ENCODE peak calls at places on chromosomes 1 and 21, in five cellular contexts. One of them, this sample, is unnamed.

GRCh38 chr1:59146651-59147358 is 150.1 kb upstream of the FGGY start:
- DNase-seq in IMR-90: peak
- DNase-seq in colonic mucosa: peak
- DNase-seq in astrocyte of the spinal cord: peak
- DNase-seq in mucosa of descending colon: peak
- DNase-seq in this sample: peak

GRCh38 chr1:202576816-202577215 is 133.4 kb downstream of the SYT2 start:
- DNase-seq in IMR-90: peak
- DNase-seq in colonic mucosa: no peak
- DNase-seq in astrocyte of the spinal cord: peak
- DNase-seq in mucosa of descending colon: no peak
- DNase-seq in this sample: no peak

GRCh38 chr1:63063367-63063766 is 259.0 kb upstream of the FOXD3 start:
- DNase-seq in IMR-90: no peak
- DNase-seq in colonic mucosa: peak
- DNase-seq in astrocyte of the spinal cord: no peak
- DNase-seq in mucosa of descending colon: no peak
- DNase-seq in this sample: no peak

GRCh38 chr1:57512386-57512785 is 88.5 kb upstream of the DAB1 start:
- DNase-seq in IMR-90: no peak
- DNase-seq in colonic mucosa: no peak
- DNase-seq in astrocyte of the spinal cord: no peak
- DNase-seq in mucosa of descending colon: no peak
- DNase-seq in this sample: no peak

GRCh38 chr1:226659136-226659535 is 79.9 kb downstream of the ITPKB start:
- DNase-seq in IMR-90: no peak
- DNase-seq in colonic mucosa: no peak
- DNase-seq in astrocyte of the spinal cord: no peak
- DNase-seq in mucosa of descending colon: peak
- DNase-seq in this sample: no peak

GRCh38 chr1:179883040-179883501 is 986 bp downstream of the TOR1AIP1 start:
- DNase-seq in IMR-90: no peak
- DNase-seq in colonic mucosa: no peak
- DNase-seq in astrocyte of the spinal cord: no peak
- DNase-seq in mucosa of descending colon: no peak
- DNase-seq in this sample: peak

GRCh38 chr1:65167544-65167943 is 19.5 kb downstream of the AK4 start:
- DNase-seq in IMR-90: no peak
- DNase-seq in colonic mucosa: no peak
- DNase-seq in astrocyte of the spinal cord: no peak
- DNase-seq in mucosa of descending colon: no peak
- DNase-seq in this sample: no peak

GRCh38 chr1:21334214-21335087 is 44.2 kb upstream of the ECE1 start:
- DNase-seq in IMR-90: peak
- DNase-seq in colonic mucosa: peak
- DNase-seq in astrocyte of the spinal cord: peak
- DNase-seq in mucosa of descending colon: peak
- DNase-seq in this sample: peak

GRCh38 chr1:198295975-198296374 is 139.2 kb downstream of the NEK7 start:
- DNase-seq in IMR-90: no peak
- DNase-seq in colonic mucosa: no peak
- DNase-seq in astrocyte of the spinal cord: no peak
- DNase-seq in mucosa of descending colon: no peak
- DNase-seq in this sample: no peak

GRCh38 chr1:16048573-16049189 is 5.1 kb downstream of the CLCNKB start:
- DNase-seq in IMR-90: no peak
- DNase-seq in colonic mucosa: peak
- DNase-seq in astrocyte of the spinal cord: peak
- DNase-seq in mucosa of descending colon: no peak
- DNase-seq in this sample: no peak

GRCh38 chr21:35853321-35853922 is 206.9 kb downstream of the SETD4 start:
- DNase-seq in IMR-90: peak
- DNase-seq in colonic mucosa: no peak
- DNase-seq in astrocyte of the spinal cord: no peak
- DNase-seq in mucosa of descending colon: no peak
- DNase-seq in this sample: no peak

GRCh38 chr1:78003882-78004718 is 639 bp upstream of the DNAJB4 start:
- DNase-seq in IMR-90: peak
- DNase-seq in colonic mucosa: peak
- DNase-seq in astrocyte of the spinal cord: peak
- DNase-seq in mucosa of descending colon: peak
- DNase-seq in this sample: peak

GRCh38 chr21:45306832-45307571 is 19.3 kb upstream of the POFUT2 start:
- DNase-seq in IMR-90: peak
- DNase-seq in colonic mucosa: peak
- DNase-seq in astrocyte of the spinal cord: peak
- DNase-seq in mucosa of descending colon: peak
- DNase-seq in this sample: no peak

GRCh38 chr21:36589352-36589971 is 109.5 kb upstream of the SIM2 start:
- DNase-seq in IMR-90: peak
- DNase-seq in colonic mucosa: peak
- DNase-seq in astrocyte of the spinal cord: no peak
- DNase-seq in mucosa of descending colon: no peak
- DNase-seq in this sample: peak

GRCh38 chr1:15432327-15432726 is 5.9 kb upstream of the CTRC start:
- DNase-seq in IMR-90: no peak
- DNase-seq in colonic mucosa: peak
- DNase-seq in astrocyte of the spinal cord: no peak
- DNase-seq in mucosa of descending colon: no peak
- DNase-seq in this sample: no peak

GRCh38 chr1:157360021-157360390 is 192.3 kb downstream of the FCRL5 start:
- DNase-seq in IMR-90: no peak
- DNase-seq in colonic mucosa: no peak
- DNase-seq in astrocyte of the spinal cord: no peak
- DNase-seq in mucosa of descending colon: no peak
- DNase-seq in this sample: no peak

GRCh38 chr1:157364612-157365011 is 187.7 kb downstream of the FCRL5 start:
- DNase-seq in IMR-90: no peak
- DNase-seq in colonic mucosa: no peak
- DNase-seq in astrocyte of the spinal cord: no peak
- DNase-seq in mucosa of descending colon: no peak
- DNase-seq in this sample: no peak

GRCh38 chr1:157367870-157368269 is 184.4 kb downstream of the FCRL5 start:
- DNase-seq in IMR-90: no peak
- DNase-seq in colonic mucosa: no peak
- DNase-seq in astrocyte of the spinal cord: no peak
- DNase-seq in mucosa of descending colon: no peak
- DNase-seq in this sample: no peak

GRCh38 chr1:157367091-157367739 is 185.1 kb downstream of the FCRL5 start:
- DNase-seq in IMR-90: no peak
- DNase-seq in colonic mucosa: no peak
- DNase-seq in astrocyte of the spinal cord: no peak
- DNase-seq in mucosa of descending colon: no peak
- DNase-seq in this sample: no peak

DNA sequence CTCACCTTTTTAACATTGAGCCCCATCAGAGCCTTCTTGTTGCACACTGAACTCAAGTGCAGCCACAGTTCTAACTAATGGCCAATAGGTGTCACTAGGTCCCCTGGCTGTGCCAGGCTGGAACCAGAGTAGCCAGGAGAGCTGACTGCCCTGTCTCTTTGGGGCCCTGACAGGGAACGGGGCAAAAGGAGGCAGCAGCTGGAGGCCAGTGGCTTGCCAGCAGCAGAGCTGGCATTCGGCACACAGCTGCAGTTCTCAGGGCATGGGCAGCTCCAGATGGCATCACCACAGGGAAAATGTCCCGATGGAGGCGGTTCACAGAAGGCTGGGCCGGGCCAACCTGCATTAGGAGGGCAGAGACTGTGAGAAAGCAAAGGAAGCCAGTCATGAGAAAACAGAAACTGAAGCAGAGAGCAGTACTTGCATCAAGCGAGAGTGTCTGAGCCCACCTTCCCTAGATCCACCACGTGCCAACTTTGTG is 188.6 kb downstream of the FCRL5 start:
- DNase-seq in IMR-90: peak
- DNase-seq in colonic mucosa: peak
- DNase-seq in astrocyte of the spinal cord: peak
- DNase-seq in mucosa of descending colon: peak
- DNase-seq in this sample: peak
- TF ChIP-seq CTCF in IMR-90: peak
- TF ChIP-seq CTCF in colonic mucosa: peak
- TF ChIP-seq CTCF in astrocyte of the spinal cord: peak
- TF ChIP-seq CTCF in mucosa of descending colon: peak
- TF ChIP-seq CTCF in this sample: peak

GRCh38 chr1:31515061-31515775 is 61.1 kb upstream of the TINAGL1 start:
- DNase-seq in IMR-90: no peak
- DNase-seq in colonic mucosa: no peak
- DNase-seq in astrocyte of the spinal cord: no peak
- DNase-seq in mucosa of descending colon: no peak
- DNase-seq in this sample: no peak

GRCh38 chr1:31515936-31516335 is 60.4 kb upstream of the TINAGL1 start:
- DNase-seq in IMR-90: no peak
- DNase-seq in colonic mucosa: no peak
- DNase-seq in astrocyte of the spinal cord: no peak
- DNase-seq in mucosa of descending colon: no peak
- DNase-seq in this sample: no peak

GRCh38 chr1:31521761-31522555 is 54.4 kb upstream of the TINAGL1 start:
- DNase-seq in IMR-90: no peak
- DNase-seq in colonic mucosa: no peak
- DNase-seq in astrocyte of the spinal cord: no peak
- DNase-seq in mucosa of descending colon: no peak
- DNase-seq in this sample: no peak

GRCh38 chr1:31514117-31514516 is 62.2 kb upstream of the TINAGL1 start:
- DNase-seq in IMR-90: no peak
- DNase-seq in colonic mucosa: no peak
- DNase-seq in astrocyte of the spinal cord: no peak
- DNase-seq in mucosa of descending colon: no peak
- DNase-seq in this sample: no peak

GRCh38 chr1:31517301-31517700 is 59.0 kb upstream of the TINAGL1 start:
- DNase-seq in IMR-90: no peak
- DNase-seq in colonic mucosa: no peak
- DNase-seq in astrocyte of the spinal cord: no peak
- DNase-seq in mucosa of descending colon: no peak
- DNase-seq in this sample: no peak
- TF ChIP-seq CTCF in IMR-90: no peak
- TF ChIP-seq CTCF in colonic mucosa: no peak
- TF ChIP-seq CTCF in astrocyte of the spinal cord: no peak
- TF ChIP-seq CTCF in mucosa of descending colon: no peak
- TF ChIP-seq CTCF in this sample: no peak

GRCh38 chr1:216670118-216670870 is 52.9 kb downstream of the ESRRG start:
- DNase-seq in IMR-90: peak
- DNase-seq in colonic mucosa: no peak
- DNase-seq in astrocyte of the spinal cord: peak
- DNase-seq in mucosa of descending colon: no peak
- DNase-seq in this sample: no peak
- TF ChIP-seq CTCF in IMR-90: no peak
- TF ChIP-seq CTCF in colonic mucosa: no peak
- TF ChIP-seq CTCF in astrocyte of the spinal cord: peak
- TF ChIP-seq CTCF in mucosa of descending colon: no peak
- TF ChIP-seq CTCF in this sample: no peak

GRCh38 chr21:27021046-27021445 is 54.2 kb upstream of the ADAMTS5 start:
- DNase-seq in IMR-90: no peak
- DNase-seq in colonic mucosa: no peak
- DNase-seq in astrocyte of the spinal cord: no peak
- DNase-seq in mucosa of descending colon: no peak
- DNase-seq in this sample: no peak
- TF ChIP-seq CTCF in IMR-90: no peak
- TF ChIP-seq CTCF in colonic mucosa: no peak
- TF ChIP-seq CTCF in astrocyte of the spinal cord: no peak
- TF ChIP-seq CTCF in mucosa of descending colon: no peak
- TF ChIP-seq CTCF in this sample: no peak

GRCh38 chr1:223628858-223629257 is 36.6 kb downstream of the CAPN8 start:
- DNase-seq in IMR-90: no peak
- DNase-seq in colonic mucosa: no peak
- DNase-seq in astrocyte of the spinal cord: no peak
- DNase-seq in mucosa of descending colon: no peak
- DNase-seq in this sample: no peak

GRCh38 chr1:223631367-223631977 is 34.0 kb downstream of the CAPN8 start:
- DNase-seq in IMR-90: peak
- DNase-seq in colonic mucosa: no peak
- DNase-seq in astrocyte of the spinal cord: peak
- DNase-seq in mucosa of descending colon: no peak
- DNase-seq in this sample: no peak

GRCh38 chr1:223639333-223639749 is 26.2 kb downstream of the CAPN8 start:
- DNase-seq in IMR-90: no peak
- DNase-seq in colonic mucosa: peak
- DNase-seq in astrocyte of the spinal cord: no peak
- DNase-seq in mucosa of descending colon: no peak
- DNase-seq in this sample: no peak

GRCh38 chr1:223635236-223635635 is 30.3 kb downstream of the CAPN8 start:
- DNase-seq in IMR-90: no peak
- DNase-seq in colonic mucosa: no peak
- DNase-seq in astrocyte of the spinal cord: no peak
- DNase-seq in mucosa of descending colon: no peak
- DNase-seq in this sample: no peak

GRCh38 chr1:223634423-223634822 is 31.1 kb downstream of the CAPN8 start:
- DNase-seq in IMR-90: no peak
- DNase-seq in colonic mucosa: no peak
- DNase-seq in astrocyte of the spinal cord: no peak
- DNase-seq in mucosa of descending colon: no peak
- DNase-seq in this sample: no peak
- TF ChIP-seq CTCF in IMR-90: no peak
- TF ChIP-seq CTCF in colonic mucosa: no peak
- TF ChIP-seq CTCF in astrocyte of the spinal cord: no peak
- TF ChIP-seq CTCF in mucosa of descending colon: no peak
- TF ChIP-seq CTCF in this sample: no peak

GRCh38 chr1:236081546-236082227 is 16.8 kb upstream of the NID1 start:
- DNase-seq in IMR-90: no peak
- DNase-seq in colonic mucosa: no peak
- DNase-seq in astrocyte of the spinal cord: no peak
- DNase-seq in mucosa of descending colon: no peak
- DNase-seq in this sample: no peak
- TF ChIP-seq CTCF in IMR-90: no peak
- TF ChIP-seq CTCF in colonic mucosa: no peak
- TF ChIP-seq CTCF in astrocyte of the spinal cord: no peak
- TF ChIP-seq CTCF in mucosa of descending colon: no peak
- TF ChIP-seq CTCF in this sample: no peak

DNA sequence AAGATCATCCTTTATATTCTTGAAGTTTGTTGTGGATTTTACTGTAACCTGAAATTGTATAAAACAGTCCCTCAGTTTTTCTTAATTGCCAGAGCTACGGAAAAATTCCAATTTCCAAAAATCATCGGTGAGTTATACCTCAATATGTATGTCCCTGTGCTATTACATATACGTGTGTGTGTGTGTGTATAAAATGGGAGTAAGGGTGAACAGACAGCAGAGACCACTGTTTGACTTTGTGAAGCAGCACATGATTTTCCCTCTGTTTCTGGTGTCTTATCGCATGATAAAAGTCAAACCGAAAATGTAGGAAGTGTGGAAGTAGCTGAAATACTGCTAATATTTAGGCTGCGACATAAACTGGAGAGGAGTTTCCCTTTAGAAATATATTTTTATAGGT is 1.2 kb downstream of the OR2T1 start:
- DNase-seq in IMR-90: peak
- DNase-seq in colonic mucosa: no peak
- DNase-seq in astrocyte of the spinal cord: no peak
- DNase-seq in mucosa of descending colon: no peak
- DNase-seq in this sample: peak
- TF ChIP-seq CTCF in IMR-90: no peak
- TF ChIP-seq CTCF in colonic mucosa: no peak
- TF ChIP-seq CTCF in astrocyte of the spinal cord: no peak
- TF ChIP-seq CTCF in mucosa of descending colon: no peak
- TF ChIP-seq CTCF in this sample: no peak

GRCh38 chr1:51294566-51295184 is 35.7 kb downstream of the TTC39A start:
- DNase-seq in IMR-90: no peak
- DNase-seq in colonic mucosa: no peak
- DNase-seq in astrocyte of the spinal cord: no peak
- DNase-seq in mucosa of descending colon: no peak
- DNase-seq in this sample: no peak
- TF ChIP-seq CTCF in IMR-90: no peak
- TF ChIP-seq CTCF in colonic mucosa: no peak
- TF ChIP-seq CTCF in astrocyte of the spinal cord: no peak
- TF ChIP-seq CTCF in mucosa of descending colon: no peak
- TF ChIP-seq CTCF in this sample: no peak